ENCODE peak calls at places on chromosomes 6 and 20, in five cellular contexts. H is chondrocyte, T is omental fat pad, Y is left ventricle myocardium inferior, G is fibroblast of the aortic adventitia. J is an unnamed sample.

GRCh38 chr6:11653028-11653583 is 115.6 kb downstream of the TMEM170B start:
- DNase-seq in T (no peak), Y (no peak), G (peak), H (no peak), J (peak)

GRCh38 chr20:45593498-45593897 is 14.4 kb upstream of the WFDC8 start:
- DNase-seq in Y (no peak), T (no peak), G (no peak), H (no peak), J (no peak)

GRCh38 chr20:33681288-33681687 is 4.9 kb downstream of the E2F1 start:
- DNase-seq in T (no peak), H (no peak), G (no peak), Y (no peak), J (no peak)

GRCh38 chr20:53260591-53260990 is 288.4 kb downstream of the TSHZ2 start:
- DNase-seq in H (no peak), Y (no peak), G (no peak), T (no peak), J (no peak)

GRCh38 chr6:3868544-3868943 is 19.4 kb downstream of the FAM50B start:
- DNase-seq in Y (no peak), G (no peak), T (no peak), H (no peak), J (no peak)

GRCh38 chr6:155412335-155412734 is 43.3 kb downstream of the NOX3 start:
- DNase-seq in Y (no peak), H (no peak), T (no peak), G (peak), J (no peak)

GRCh38 chr6:43509142-43509983 is 783 bp downstream of the LRRC73 start:
- DNase-seq in T (no peak), H (no peak), Y (no peak), G (no peak), J (no peak)

GRCh38 chr6:83429857-83430605 is 820 bp downstream of the ME1 start:
- DNase-seq in T (no peak), G (peak), H (no peak), Y (no peak), J (no peak)

GRCh38 chr6:106858653-106859092 is 115.9 kb downstream of the CD24 start:
- DNase-seq in T (no peak), G (peak), Y (no peak), H (no peak), J (no peak)

GRCh38 chr6:3653528-3654070 is 97.9 kb downstream of the PXDC1 start:
- DNase-seq in T (no peak), H (no peak), Y (no peak), G (no peak), J (no peak)

GRCh38 chr20:5688431-5688972 is 61.7 kb upstream of the SHLD1 start:
- DNase-seq in G (no peak), Y (peak), H (no peak), T (peak), J (no peak)

GRCh38 chr20:45781391-45781931 is 10.2 kb downstream of the WFDC3 start:
- DNase-seq in G (peak), T (no peak), Y (no peak), H (no peak), J (no peak)

GRCh38 chr6:131776986-131777385 is 30.8 kb upstream of the ENPP1 start:
- DNase-seq in H (no peak), T (no peak), Y (no peak), G (no peak), J (no peak)

GRCh38 chr6:47478233-47479155 is 905 bp downstream of the CD2AP start:
- DNase-seq in H (no peak), Y (peak), T (no peak), G (peak), J (no peak)

GRCh38 chr6:118668761-118669411 is 17.5 kb upstream of the CEP85L start:
- DNase-seq in T (no peak), H (no peak), Y (no peak), G (peak), J (no peak)

GRCh38 chr20:61942526-61942925 is 123.2 kb downstream of the TAF4 start:
- DNase-seq in Y (no peak), T (no peak), G (no peak), H (peak), J (no peak)

GRCh38 chr6:22770042-22770441 is 200.7 kb downstream of the HDGFL1 start:
- DNase-seq in H (no peak), G (no peak), Y (no peak), T (no peak), J (no peak)

GRCh38 chr20:20480689-20481088 is 112.8 kb downstream of the INSM1 start:
- DNase-seq in H (no peak), T (no peak), G (peak), Y (no peak), J (no peak)

GRCh38 chr20:22921595-22922421 is 113.3 kb upstream of the SSTR4 start:
- DNase-seq in Y (no peak), G (peak), H (no peak), T (no peak), J (no peak)

GRCh38 chr6:26197736-26198625 is 110.8 kb downstream of the HFE start:
- DNase-seq in Y (no peak), T (no peak), G (no peak), H (no peak), J (no peak)

GRCh38 chr6:26198626-26199056 is 111.4 kb downstream of the HFE start:
- DNase-seq in H (no peak), G (peak), T (no peak), Y (no peak), J (no peak)

GRCh38 chr6:26195924-26196845 is 109.0 kb downstream of the HFE start:
- DNase-seq in H (no peak), T (no peak), G (peak), Y (no peak), J (no peak)

GRCh38 chr6:26195376-26195923 is 108.2 kb downstream of the HFE start:
- DNase-seq in Y (peak), H (no peak), G (peak), T (no peak), J (peak)

GRCh38 chr6:26196846-26197683 is 109.8 kb downstream of the HFE start:
- DNase-seq in T (no peak), Y (no peak), H (no peak), G (peak), J (peak)
- TF ChIP-seq CTCF in T (no peak), Y (no peak), H (peak), G (no peak), J (no peak)

GRCh38 chr6:124958759-124959354 is 3.4 kb upstream of the RNF217 start:
- DNase-seq in Y (no peak), H (no peak), G (no peak), T (no peak), J (no peak)
- TF ChIP-seq CTCF in Y (no peak), H (no peak), G (no peak), T (no peak), J (no peak)

GRCh38 chr6:41605649-41606048 is 32.6 kb upstream of the MDFI start:
- DNase-seq in G (no peak), Y (no peak), T (no peak), H (peak), J (no peak)
- TF ChIP-seq CTCF in G (no peak), Y (no peak), T (no peak), H (no peak), J (no peak)

DNA sequence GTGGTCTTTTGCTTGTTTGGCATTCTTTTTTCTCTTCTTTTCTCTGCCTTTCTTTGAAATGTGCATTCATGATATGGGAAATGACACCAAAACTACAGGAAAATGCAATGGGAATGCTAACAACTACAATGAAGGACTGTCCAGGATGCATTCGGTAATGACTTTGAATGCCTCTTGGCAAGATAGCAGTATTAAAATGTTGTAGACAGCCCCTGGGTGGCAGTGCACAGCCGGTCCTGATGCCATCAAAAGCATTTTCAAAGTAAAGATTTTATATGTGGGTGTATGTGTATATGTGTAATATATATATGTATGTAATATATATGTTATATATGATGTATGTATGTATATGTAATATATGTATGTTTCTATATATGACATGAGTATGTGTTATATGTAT is 218.9 kb upstream of the MMS22L start:
- DNase-seq in Y (no peak), G (no peak), T (no peak), H (no peak), J (no peak)
- TF ChIP-seq CTCF in Y (no peak), G (no peak), T (no peak), H (peak), J (no peak)

GRCh38 chr6:87949194-87949593 is 98.4 kb upstream of the SPACA1 start:
- DNase-seq in Y (no peak), H (no peak), G (no peak), T (no peak), J (no peak)
- TF ChIP-seq CTCF in Y (no peak), H (no peak), G (no peak), T (no peak), J (no peak)

DNA sequence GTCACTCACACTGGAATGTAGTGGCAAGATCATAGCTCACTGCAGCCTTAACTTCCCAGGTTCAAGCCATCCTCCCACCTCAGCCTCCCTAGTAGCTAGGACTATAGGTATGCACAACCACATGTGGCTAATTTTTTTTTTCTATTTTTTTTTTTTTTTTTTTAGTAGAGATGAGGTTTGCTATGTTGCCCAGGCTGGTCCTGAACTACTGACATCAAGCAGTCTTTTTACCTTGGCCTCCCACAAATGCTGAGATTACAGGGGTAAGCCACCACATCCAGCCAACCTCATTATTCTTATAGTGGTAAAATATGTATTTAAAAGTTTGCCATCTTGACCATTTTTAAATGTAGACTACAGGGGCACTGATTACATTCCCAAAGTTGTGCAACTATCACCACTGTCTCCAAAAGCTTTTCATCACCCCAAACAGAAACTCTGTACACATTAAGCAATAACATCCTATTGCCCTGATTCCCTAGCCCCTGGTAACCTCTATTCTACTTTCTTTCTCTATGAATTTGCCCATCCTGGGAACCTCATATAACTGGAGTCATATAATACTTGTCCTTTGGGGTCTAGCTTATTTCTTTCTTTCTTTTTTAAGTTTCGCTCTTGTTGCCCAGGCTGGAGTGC is 268.0 kb upstream of the JARID2 start:
- DNase-seq in G (no peak), H (no peak), T (no peak), Y (no peak), J (no peak)
- TF ChIP-seq CTCF in G (no peak), H (no peak), T (no peak), Y (no peak), J (no peak)

DNA sequence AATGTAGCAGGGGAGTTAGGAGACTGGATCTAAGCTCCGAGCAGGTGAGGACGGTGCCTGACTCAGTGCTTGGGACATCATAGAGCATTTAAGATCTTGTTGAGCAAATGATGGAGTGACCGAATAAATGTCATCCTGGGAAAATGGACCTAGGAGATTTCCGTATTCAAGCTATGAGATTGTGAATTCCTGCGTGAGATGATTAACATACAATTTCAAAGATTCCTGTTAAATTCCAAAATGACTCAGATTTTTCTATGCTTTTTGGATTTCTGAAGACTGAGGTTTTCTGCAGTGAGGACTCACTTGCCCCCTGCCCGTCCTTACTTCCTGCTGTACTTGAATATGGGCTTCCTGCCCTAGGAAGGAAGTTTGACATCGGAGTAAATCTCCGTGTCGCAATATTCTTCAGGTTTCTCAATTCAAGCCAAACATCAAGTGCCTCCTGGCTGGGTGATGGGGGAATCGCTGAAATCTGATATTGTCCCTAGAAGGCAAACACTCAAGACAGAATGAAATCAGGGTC is 5.2 kb downstream of the SYTL3 start:
- DNase-seq in G (peak), Y (no peak), H (no peak), T (no peak), J (no peak)
- TF ChIP-seq CTCF in G (no peak), Y (no peak), H (no peak), T (no peak), J (no peak)

GRCh38 chr6:108115598-108116058 is 41.1 kb upstream of the OSTM1 start:
- DNase-seq in G (peak), H (no peak), T (no peak), Y (peak), J (peak)
- TF ChIP-seq CTCF in G (peak), H (peak), T (no peak), Y (peak), J (peak)

GRCh38 chr6:36443951-36444428 is 1.2 kb downstream of the KCTD20 start:
- DNase-seq in T (no peak), Y (no peak), G (peak), H (no peak), J (peak)
- TF ChIP-seq CTCF in T (no peak), Y (no peak), G (no peak), H (peak), J (peak)

GRCh38 chr6:68635706-68636513 is 828 bp downstream of the ADGRB3 start:
- DNase-seq in Y (peak), H (no peak), G (peak), T (no peak), J (peak)
- TF ChIP-seq CTCF in Y (no peak), H (no peak), G (no peak), T (no peak), J (no peak)

J was measured in GM13977.